ENCODE peak calls at places on chromosomes 5 and 9, in five cellular contexts. Y is neuronal stem cell, D is GM23248, W is fibroblast of lung, F is MM.1S. J is an unnamed sample.

GRCh38 chr9:73981405-73981804 is 515.7 kb upstream of the RORB start:
- DNase-seq in Y (no peak), D (no peak), W (no peak), F (no peak), J (no peak)

GRCh38 chr9:13061390-13061789 is 218.1 kb downstream of the MPDZ start:
- DNase-seq in Y (no peak), D (no peak), W (no peak), F (no peak), J (no peak)

GRCh38 chr9:87498816-87499454 is 1.3 kb downstream of the DAPK1 start:
- DNase-seq in Y (peak), D (no peak), W (no peak), F (peak), J (no peak)

GRCh38 chr9:101582593-101582992 is 12.2 kb downstream of the PPP3R2 start:
- DNase-seq in Y (no peak), D (peak), W (peak), F (no peak), J (no peak)

GRCh38 chr5:393846-394275 is 49.1 kb upstream of the EXOC3 start:
- DNase-seq in Y (no peak), D (peak), W (no peak), F (no peak), J (no peak)

GRCh38 chr9:126915281-126915816 is 767 bp downstream of the RALGPS1 start:
- DNase-seq in Y (peak), D (peak), W (no peak), F (peak), J (peak)

GRCh38 chr5:69279517-69279916 is 44.8 kb downstream of the CDK7 start:
- DNase-seq in Y (no peak), D (no peak), W (no peak), F (no peak), J (no peak)

GRCh38 chr9:70324963-70325362 is 66.2 kb downstream of the SMC5 start:
- DNase-seq in Y (no peak), D (peak), W (peak), F (no peak), J (no peak)

GRCh38 chr5:12292610-12293204 is 388.5 kb upstream of the CTNND2 start:
- DNase-seq in Y (peak), D (peak), W (no peak), F (peak), J (no peak)

GRCh38 chr9:83469722-83470121 is 68.5 kb downstream of the FRMD3 start:
- DNase-seq in Y (no peak), D (no peak), W (no peak), F (no peak), J (no peak)

GRCh38 chr5:81078930-81079329 is 118.8 kb downstream of the RASGRF2 start:
- DNase-seq in Y (no peak), D (no peak), W (no peak), F (no peak), J (no peak)

GRCh38 chr5:79573983-79574890 is 38.0 kb upstream of the TENT2 start:
- DNase-seq in Y (no peak), D (no peak), W (no peak), F (no peak), J (no peak)

GRCh38 chr5:42483472-42484154 is 60.4 kb downstream of the GHR start:
- DNase-seq in Y (no peak), D (no peak), W (peak), F (peak), J (no peak)

GRCh38 chr9:69279084-69279729 is 45.8 kb upstream of the ENTREP1 start:
- DNase-seq in Y (no peak), D (no peak), W (no peak), F (no peak), J (no peak)

GRCh38 chr9:19940808-19941207 is 152.0 kb upstream of the SLC24A2 start:
- DNase-seq in Y (no peak), D (no peak), W (no peak), F (no peak), J (no peak)

GRCh38 chr5:95986937-95987520 is 25.4 kb upstream of the ELL2 start:
- DNase-seq in Y (no peak), D (no peak), W (no peak), F (no peak), J (peak)

GRCh38 chr9:107738789-107739188 is 249.2 kb upstream of the KLF4 start:
- DNase-seq in Y (no peak), D (peak), W (peak), F (no peak), J (no peak)

GRCh38 chr5:126009566-126009965 is 413.6 kb upstream of the GRAMD2B start:
- DNase-seq in Y (no peak), D (no peak), W (no peak), F (no peak), J (no peak)

GRCh38 chr5:126014691-126015090 is 408.5 kb upstream of the GRAMD2B start:
- DNase-seq in Y (no peak), D (no peak), W (no peak), F (no peak), J (no peak)

GRCh38 chr5:126016256-126016655 is 407.0 kb upstream of the GRAMD2B start:
- DNase-seq in Y (no peak), D (peak), W (peak), F (no peak), J (no peak)

GRCh38 chr5:126020770-126021169 is 402.4 kb upstream of the GRAMD2B start:
- DNase-seq in Y (no peak), D (no peak), W (no peak), F (no peak), J (no peak)

GRCh38 chr5:126015244-126016054 is 407.8 kb upstream of the GRAMD2B start:
- DNase-seq in Y (no peak), D (peak), W (peak), F (no peak), J (no peak)
- H3K27ac ChIP-seq in Y (peak), D (no peak), W (no peak), F (no peak), J (no peak)

GRCh38 chr5:149386166-149386565 is 7.1 kb upstream of the IL17B start:
- DNase-seq in Y (no peak), D (no peak), W (no peak), F (no peak), J (no peak)

GRCh38 chr5:149381986-149382338 is 2.9 kb upstream of the IL17B start:
- DNase-seq in Y (peak), D (peak), W (peak), F (peak), J (peak)

GRCh38 chr5:149382517-149383220 is 3.6 kb upstream of the IL17B start:
- DNase-seq in Y (no peak), D (no peak), W (no peak), F (no peak), J (no peak)

GRCh38 chr5:149381261-149381985 is 2.3 kb upstream of the IL17B start:
- DNase-seq in Y (no peak), D (no peak), W (no peak), F (no peak), J (no peak)

GRCh38 chr5:149383399-149383798 is 4.3 kb upstream of the IL17B start:
- DNase-seq in Y (no peak), D (no peak), W (peak), F (no peak), J (no peak)
- H3K4me3 ChIP-seq in Y (no peak), D (no peak), W (no peak), F (no peak), J (no peak)

DNA sequence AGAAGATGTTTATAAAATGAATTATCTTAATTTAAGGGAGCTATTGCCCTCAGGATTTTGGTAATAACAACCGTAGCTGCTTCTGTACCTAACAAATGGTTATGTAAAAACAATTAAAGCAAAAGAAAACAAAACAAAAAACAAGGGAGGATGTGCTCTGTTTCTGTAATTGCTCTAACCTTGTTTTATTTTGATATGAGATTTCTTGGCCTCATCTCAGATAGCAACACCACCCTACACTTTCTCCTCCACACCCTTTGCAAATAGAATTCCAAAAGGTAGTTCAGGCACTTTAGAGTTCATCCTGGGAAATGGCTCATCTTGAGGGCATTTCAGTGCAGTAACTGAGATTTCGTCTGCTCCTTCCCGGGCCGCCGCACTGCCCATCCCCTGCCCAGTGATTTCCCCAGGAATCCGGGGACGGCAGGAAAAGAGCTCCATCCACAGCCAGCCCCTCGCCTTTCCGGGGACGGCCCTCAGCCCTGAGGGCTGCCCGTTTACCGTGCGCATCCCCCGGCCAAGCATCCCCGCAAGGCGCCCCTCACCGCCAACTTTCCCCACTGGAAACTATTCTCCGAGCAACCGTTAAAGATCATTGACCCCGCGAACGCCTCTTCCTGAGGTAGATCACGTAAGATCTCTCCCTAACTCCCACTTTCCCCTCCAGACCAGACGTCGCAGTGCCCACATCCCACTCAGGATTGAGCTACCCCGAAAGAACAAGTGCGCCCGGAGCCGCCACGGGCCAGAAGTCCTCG is 1.2 kb downstream of the FNBP1 start:
- DNase-seq in Y (peak), D (peak), W (peak), F (no peak), J (no peak)
- H3K27ac ChIP-seq in Y (no peak), D (peak), W (peak), F (no peak), J (no peak)

DNA sequence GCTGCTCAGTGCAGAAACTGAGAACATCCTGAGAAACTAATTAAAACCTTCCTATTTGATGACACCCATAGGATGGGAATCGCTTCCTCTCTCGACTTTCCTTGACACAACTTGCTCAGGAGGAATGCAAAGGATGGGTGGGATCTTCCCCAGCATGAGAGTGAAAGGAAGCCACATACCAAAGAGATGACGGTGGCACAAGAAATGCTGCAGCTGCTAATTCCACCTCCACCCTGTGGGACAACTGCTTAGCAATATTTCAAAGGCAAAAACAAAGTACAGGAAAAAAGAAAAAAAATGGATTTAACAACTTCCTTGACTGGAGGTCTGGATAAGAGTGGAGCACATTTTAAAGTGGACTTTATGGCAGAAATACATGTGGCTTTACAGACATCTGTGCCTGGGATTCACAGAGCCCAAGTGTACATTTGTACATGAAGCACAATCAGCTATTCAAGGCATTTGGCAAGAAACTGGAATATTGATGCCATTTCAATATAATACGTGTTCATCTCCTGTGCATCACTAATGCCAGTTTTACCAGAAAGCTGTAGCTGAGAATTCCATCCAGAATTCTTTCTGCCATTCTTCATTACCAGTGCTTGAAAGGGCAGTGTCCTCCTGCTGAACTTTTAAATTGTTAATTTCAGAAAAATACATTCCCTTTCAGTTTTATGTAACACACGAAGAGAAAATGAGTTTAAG is 359.2 kb upstream of the ACTBL2 start:
- DNase-seq in Y (peak), D (peak), W (peak), F (no peak), J (no peak)
- H3K4me3 ChIP-seq in Y (no peak), D (peak), W (no peak), F (no peak), J (no peak)

DNA sequence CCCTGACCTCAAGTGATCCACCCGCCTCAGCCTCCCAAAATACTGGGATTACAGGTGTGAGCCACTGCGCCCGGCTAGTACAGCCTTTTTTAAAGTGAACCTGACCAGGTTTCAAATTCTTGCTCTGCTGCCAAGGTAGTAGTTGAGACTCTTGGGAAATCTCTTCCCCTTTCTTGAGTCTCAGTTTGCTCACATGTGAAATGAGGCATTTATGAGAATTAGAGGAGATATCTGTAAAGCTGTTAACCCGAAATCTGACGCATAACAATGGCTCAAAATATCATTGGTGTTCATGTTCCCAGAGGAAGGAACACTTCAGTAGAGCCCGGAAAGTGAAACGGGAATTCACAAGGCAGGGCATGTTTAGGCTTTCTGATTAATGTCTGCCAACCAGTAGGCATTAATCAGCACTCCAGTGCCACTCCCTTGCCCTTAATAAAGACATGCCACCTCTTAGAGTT is 1.5 kb downstream of the ARPC5L start:
- DNase-seq in Y (no peak), D (no peak), W (no peak), F (no peak), J (no peak)
- H3K27ac ChIP-seq in Y (no peak), D (no peak), W (no peak), F (no peak), J (peak)

J was measured in pancreas.